ENCODE peak calls at places on chromosomes 7 and 10, in nine cellular contexts. N is naive thymus-derived CD4-positive, alpha-beta T cell; D is cardiac muscle cell; T is GM23248; Q is mesendoderm; U is tibial artery; E is thoracic aorta; G is CD8-positive, alpha-beta memory T cell; H is Panc1. M is an unnamed sample.

GRCh38 chr10:549391-549790 is 140.1 kb downstream of the DIP2C start:
- DNase-seq in E (no peak), U (no peak), G (no peak), Q (no peak), H (no peak), T (no peak), D (no peak), N (no peak), M (no peak)

GRCh38 chr10:117530791-117531190 is 11.8 kb upstream of the EMX2 start:
- DNase-seq in H (no peak), N (no peak), Q (no peak), D (no peak), G (no peak), T (peak; percentile 67), E (no peak), U (no peak), M (no peak)

GRCh38 chr10:61964949-61965693 is 63.6 kb downstream of the ARID5B start:
- DNase-seq in T (no peak), E (no peak), G (no peak), Q (no peak), U (no peak), D (no peak), N (no peak), H (no peak), M (no peak)

GRCh38 chr7:135979674-135980660 is 2.8 kb upstream of the MTPN start:
- DNase-seq in G (no peak), U (no peak), E (no peak), H (no peak), T (peak; percentile 75), D (no peak), Q (no peak), N (no peak), M (no peak)

GRCh38 chr7:81627565-81628287 is 142.1 kb downstream of the HGF start:
- DNase-seq in U (no peak), T (peak; percentile 80), E (no peak), H (no peak), G (no peak), Q (no peak), D (no peak), N (no peak), M (no peak)

GRCh38 chr10:113849946-113850345 is 3.9 kb downstream of the DCLRE1A start:
- DNase-seq in T (no peak), H (no peak), E (no peak), D (no peak), N (no peak), U (no peak), G (no peak), Q (no peak), M (no peak)

GRCh38 chr7:44105832-44106231 is 1.7 kb downstream of the AEBP1 start:
- DNase-seq in U (no peak), D (no peak), Q (no peak), G (no peak), H (no peak), N (no peak), T (no peak), E (no peak), M (no peak)

GRCh38 chr10:3745582-3745981 is 39.4 kb downstream of the KLF6 start:
- DNase-seq in G (no peak), T (no peak), H (no peak), E (no peak), N (no peak), U (no peak), D (no peak), Q (no peak), M (no peak)

GRCh38 chr10:20891338-20891714 is 5.8 kb downstream of the NEBL start:
- DNase-seq in E (no peak), T (peak; percentile 43), D (no peak), N (no peak), Q (peak; percentile 97), U (no peak), H (no peak), G (no peak), M (no peak)

GRCh38 chr10:20888620-20889337 is 8.3 kb downstream of the NEBL start:
- DNase-seq in H (no peak), U (no peak), D (no peak), E (no peak), G (no peak), Q (no peak), N (no peak), T (peak; percentile 3), M (no peak)

GRCh38 chr10:20890491-20891337 is 6.4 kb downstream of the NEBL start:
- DNase-seq in N (no peak), G (no peak), E (no peak), D (no peak), Q (peak; percentile 86), T (peak; percentile 33), U (no peak), H (no peak), M (no peak)

GRCh38 chr10:20887706-20888535 is 9.2 kb downstream of the NEBL start:
- DNase-seq in D (no peak), G (no peak), U (no peak), Q (no peak), T (no peak), E (no peak), N (no peak), H (no peak), M (no peak)

DNA sequence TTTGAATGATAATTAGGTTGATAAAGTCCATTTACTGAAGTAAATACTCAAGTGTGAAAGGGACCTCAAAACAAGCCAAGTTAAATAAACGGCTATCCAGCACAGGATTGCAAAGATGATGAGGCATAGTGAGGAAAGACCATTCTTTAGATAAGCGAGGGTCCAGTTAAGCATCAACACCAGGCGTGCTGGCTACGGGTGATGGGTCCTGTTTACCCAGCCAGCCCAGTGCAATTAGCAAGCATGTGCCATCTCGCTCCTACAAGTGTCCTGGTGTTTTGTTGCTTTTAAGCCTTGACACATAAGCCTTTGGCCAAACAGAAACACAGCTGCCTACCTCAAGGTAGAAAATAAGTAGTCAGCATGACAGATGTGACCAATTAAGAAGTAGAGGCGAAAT is 7.1 kb downstream of the NEBL start:
- DNase-seq in N (no peak), G (no peak), H (no peak), T (no peak), U (no peak), D (peak; percentile 28), Q (peak; percentile 89), E (no peak), M (no peak)
- H3K4me1 ChIP-seq in N (no peaks in the 10 kb centered on the region), G (no peaks in the 10 kb centered on the region), H (no peaks in the 10 kb centered on the region), T (peaks cover 8% of the 10 kb centered on the region), U (no peaks in the 10 kb centered on the region), D (peaks cover 87% of the 10 kb centered on the region), Q (peaks cover 14% of the 10 kb centered on the region), E (no peaks in the 10 kb centered on the region), M (no peaks in the 10 kb centered on the region)

GRCh38 chr7:74481458-74482324 is 28.0 kb downstream of the GTF2IRD1 start:
- DNase-seq in Q (no peak), D (no peak), G (no peak), N (no peak), U (no peak), E (no peak), T (peak; percentile 47), H (no peak), M (no peak)

GRCh38 chr7:74480861-74481417 is 27.2 kb downstream of the GTF2IRD1 start:
- DNase-seq in D (no peak), U (peak; percentile 73), Q (peak; percentile 44), G (no peak), H (no peak), E (no peak), T (peak; percentile 81), N (no peak), M (peak; percentile 70)

GRCh38 chr7:74482629-74483401 is 29.1 kb downstream of the GTF2IRD1 start:
- DNase-seq in U (no peak), N (no peak), T (peak; percentile 78), H (peak; percentile 42), E (no peak), Q (peak; percentile 86), G (no peak), D (no peak), M (peak; percentile 74)

GRCh38 chr7:74485611-74486010 is 31.9 kb downstream of the GTF2IRD1 start:
- DNase-seq in N (no peak), E (no peak), Q (no peak), G (no peak), D (no peak), H (no peak), T (no peak), U (no peak), M (no peak)

DNA sequence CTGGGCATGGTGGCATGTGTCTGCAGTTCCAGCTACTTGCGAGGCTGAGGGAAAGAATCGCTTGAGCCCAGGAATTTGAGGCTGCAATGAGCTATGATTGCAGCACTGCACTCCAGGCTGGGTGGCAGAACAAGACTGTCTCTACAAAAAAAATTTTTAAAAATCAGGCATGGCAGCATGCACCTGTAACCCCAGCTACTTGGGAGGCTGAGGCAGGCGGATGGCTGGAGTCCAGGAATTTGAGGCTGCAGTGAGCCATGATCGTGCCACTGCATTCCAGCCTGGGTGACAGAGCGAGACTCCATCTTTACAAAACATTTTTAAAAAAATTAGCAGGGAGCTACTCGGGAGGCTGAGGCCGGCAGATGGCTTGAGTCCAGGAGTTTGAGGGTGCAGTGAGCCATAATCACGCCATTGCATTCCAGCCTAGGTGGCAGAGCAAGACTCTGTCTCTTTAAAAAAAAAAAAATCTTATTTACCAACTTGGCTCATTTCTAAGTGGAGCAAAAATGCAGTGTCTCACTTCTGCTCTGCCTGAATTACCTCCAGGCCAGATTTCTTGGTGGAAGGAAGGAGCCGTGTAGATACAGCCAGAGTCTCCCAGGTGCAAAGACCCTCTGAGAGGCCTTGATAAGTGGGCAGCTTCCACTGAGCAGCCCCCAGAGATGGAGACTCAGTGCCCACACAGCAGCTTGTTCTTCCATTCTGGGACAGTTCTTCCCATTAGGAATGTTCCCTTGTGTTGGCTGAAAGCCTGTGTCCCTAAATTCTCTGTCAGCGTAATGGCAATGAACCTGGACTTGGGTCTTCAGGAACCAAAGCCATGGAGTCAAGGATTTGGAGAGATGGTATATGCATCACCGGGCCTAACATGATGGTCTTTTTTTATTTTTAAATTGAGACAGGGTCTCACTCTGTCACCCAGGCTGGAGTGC is 30.0 kb downstream of the GTF2IRD1 start:
- DNase-seq in N (no peak), D (no peak), U (no peak), E (no peak), G (no peak), Q (no peak), T (peak; percentile 63), H (no peak), M (no peak)
- H3K4me1 ChIP-seq in N (no peaks in the 10 kb centered on the region), D (peaks cover 46% of the 10 kb centered on the region), U (peaks cover 39% of the 10 kb centered on the region), E (peaks cover 29% of the 10 kb centered on the region), G (no peaks in the 10 kb centered on the region), Q (peaks cover 7% of the 10 kb centered on the region), T (peaks cover 46% of the 10 kb centered on the region), H (peaks cover 52% of the 10 kb centered on the region), M (peaks cover 13% of the 10 kb centered on the region)

GRCh38 chr10:63137306-63137705 is 4.2 kb downstream of the NRBF2 start:
- DNase-seq in N (no peak), T (peak; percentile 58), D (no peak), G (no peak), U (no peak), E (no peak), Q (no peak), H (no peak), M (no peak)
- H3K4me1 ChIP-seq in N (peaks cover 30% of the 10 kb centered on the region), T (peaks cover 25% of the 10 kb centered on the region), D (peaks cover 6% of the 10 kb centered on the region), G (peaks cover 42% of the 10 kb centered on the region), U (peaks cover 10% of the 10 kb centered on the region), E (peaks cover 14% of the 10 kb centered on the region), Q (no peaks in the 10 kb centered on the region), H (peaks cover 11% of the 10 kb centered on the region), M (peaks cover 7% of the 10 kb centered on the region)

GRCh38 chr7:116231543-116232401 is 21.4 kb downstream of the TES start:
- DNase-seq in D (peak; percentile 28), G (no peak), N (no peak), U (no peak), Q (peak; percentile 72), E (no peak), H (no peak), T (peak; percentile 67), M (no peak)

GRCh38 chr7:116232402-116232749 is 22.0 kb downstream of the TES start:
- DNase-seq in E (no peak), U (no peak), H (no peak), D (no peak), G (no peak), T (peak; percentile 69), N (no peak), Q (no peak), M (no peak)

GRCh38 chr7:116235380-116235779 is 25.0 kb downstream of the TES start:
- DNase-seq in E (no peak), D (no peak), G (no peak), T (no peak), N (no peak), H (no peak), U (no peak), Q (no peak), M (no peak)

GRCh38 chr7:116234517-116235200 is 24.3 kb downstream of the TES start:
- DNase-seq in G (no peak), H (no peak), U (no peak), N (no peak), Q (no peak), D (no peak), E (no peak), T (no peak), M (no peak)

DNA sequence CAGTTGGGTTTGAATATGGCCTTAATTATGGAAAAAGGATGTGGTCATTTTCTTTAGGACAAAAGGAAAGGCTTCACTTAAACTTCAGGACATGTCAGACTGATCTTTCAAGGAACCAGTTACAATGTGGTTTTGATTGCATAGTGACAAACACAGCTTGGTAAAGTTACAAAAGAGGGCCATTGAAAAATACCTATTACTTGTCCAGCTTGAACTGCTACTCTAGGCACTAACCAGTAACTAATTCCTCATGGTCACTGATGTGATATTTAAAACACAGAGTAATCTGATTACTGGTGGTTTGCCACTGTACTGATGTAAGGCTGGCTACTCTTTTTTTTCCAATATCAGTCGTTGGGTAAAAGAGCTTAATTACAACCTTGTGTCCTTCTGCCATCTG is 22.6 kb downstream of the TES start:
- DNase-seq in N (no peak), Q (no peak), H (no peak), D (no peak), T (peak; percentile 24), E (no peak), U (no peak), G (no peak), M (no peak)
- H3K4me1 ChIP-seq in N (peaks cover 41% of the 10 kb centered on the region), Q (peaks cover 8% of the 10 kb centered on the region), H (peaks cover 35% of the 10 kb centered on the region), D (no peaks in the 10 kb centered on the region), T (peaks cover 57% of the 10 kb centered on the region), E (peaks cover 60% of the 10 kb centered on the region), U (peaks cover 75% of the 10 kb centered on the region), G (peaks cover 68% of the 10 kb centered on the region), M (no peaks in the 10 kb centered on the region)

M was measured in breast epithelium.